ENCODE peak calls at places on chromosomes 16 and 17, in eight cellular contexts. One of them, this sample, is unnamed.

GRCh38 chr17:61593404-61593803 is 2.4 kb upstream of the NACA2 start:
- DNase-seq in CD4-positive, alpha-beta T cell: no peak
- DNase-seq in BE2C: no peak
- DNase-seq in fibroblast of lung: no peak
- DNase-seq in A673: no peak
- DNase-seq in lower leg skin: no peak
- DNase-seq in GM23338: no peak
- DNase-seq in upper lobe of right lung: no peak
- DNase-seq in this sample: no peak

GRCh38 chr17:35299108-35299507 is 56.2 kb downstream of the SLFN5 start:
- DNase-seq in GM23338: peak; percentile 6
- DNase-seq in lower leg skin: no peak
- DNase-seq in fibroblast of lung: no peak
- DNase-seq in upper lobe of right lung: no peak
- DNase-seq in A673: no peak
- DNase-seq in BE2C: no peak
- DNase-seq in CD4-positive, alpha-beta T cell: no peak
- DNase-seq in this sample: no peak

GRCh38 chr17:80169784-80170500 is at the start of gene CARD14:
- DNase-seq in fibroblast of lung: no peak
- DNase-seq in upper lobe of right lung: no peak
- DNase-seq in GM23338: no peak
- DNase-seq in A673: no peak
- DNase-seq in lower leg skin: no peak
- DNase-seq in BE2C: no peak
- DNase-seq in CD4-positive, alpha-beta T cell: no peak
- DNase-seq in this sample: no peak

GRCh38 chr16:17470871-17471744 is at the start of gene XYLT1:
- DNase-seq in upper lobe of right lung: peak; percentile 68
- DNase-seq in GM23338: peak; percentile 82
- DNase-seq in lower leg skin: peak; percentile 94
- DNase-seq in BE2C: peak; percentile 42
- DNase-seq in fibroblast of lung: peak; percentile 96
- DNase-seq in CD4-positive, alpha-beta T cell: peak; percentile 43
- DNase-seq in A673: peak; percentile 14
- DNase-seq in this sample: no peak

GRCh38 chr17:77322534-77323412 is 182.0 kb downstream of the SEC14L1 start:
- DNase-seq in GM23338: no peak
- DNase-seq in A673: peak; percentile 95
- DNase-seq in fibroblast of lung: peak; percentile 99
- DNase-seq in CD4-positive, alpha-beta T cell: no peak
- DNase-seq in upper lobe of right lung: peak; percentile 82
- DNase-seq in BE2C: peak; percentile 97
- DNase-seq in lower leg skin: peak; percentile 96
- DNase-seq in this sample: peak; percentile 71

GRCh38 chr16:27543801-27544200 is 5.9 kb downstream of the GTF3C1 start:
- DNase-seq in A673: no peak
- DNase-seq in GM23338: no peak
- DNase-seq in fibroblast of lung: peak; percentile 22
- DNase-seq in BE2C: no peak
- DNase-seq in upper lobe of right lung: peak; percentile 3
- DNase-seq in CD4-positive, alpha-beta T cell: no peak
- DNase-seq in lower leg skin: no peak
- DNase-seq in this sample: no peak

GRCh38 chr17:6570731-6571465 is 14.5 kb upstream of the PITPNM3 start:
- DNase-seq in GM23338: no peak
- DNase-seq in BE2C: no peak
- DNase-seq in fibroblast of lung: no peak
- DNase-seq in upper lobe of right lung: no peak
- DNase-seq in CD4-positive, alpha-beta T cell: no peak
- DNase-seq in A673: no peak
- DNase-seq in lower leg skin: peak; percentile 69
- DNase-seq in this sample: no peak

GRCh38 chr17:75417054-75417453 is 11.6 kb upstream of the GRB2 start:
- DNase-seq in upper lobe of right lung: no peak
- DNase-seq in A673: no peak
- DNase-seq in BE2C: no peak
- DNase-seq in lower leg skin: no peak
- DNase-seq in fibroblast of lung: no peak
- DNase-seq in CD4-positive, alpha-beta T cell: no peak
- DNase-seq in GM23338: no peak
- DNase-seq in this sample: no peak

GRCh38 chr17:19736071-19736470 is 12.0 kb downstream of the ALDH3A1 start:
- DNase-seq in upper lobe of right lung: peak; percentile 57
- DNase-seq in CD4-positive, alpha-beta T cell: no peak
- DNase-seq in GM23338: no peak
- DNase-seq in A673: no peak
- DNase-seq in lower leg skin: no peak
- DNase-seq in BE2C: no peak
- DNase-seq in fibroblast of lung: no peak
- DNase-seq in this sample: no peak

GRCh38 chr17:55344514-55344997 is 77.1 kb downstream of the MMD start:
- DNase-seq in fibroblast of lung: no peak
- DNase-seq in upper lobe of right lung: no peak
- DNase-seq in GM23338: no peak
- DNase-seq in lower leg skin: no peak
- DNase-seq in CD4-positive, alpha-beta T cell: no peak
- DNase-seq in A673: no peak
- DNase-seq in BE2C: no peak
- DNase-seq in this sample: no peak

GRCh38 chr16:81604960-81605383 is 160.4 kb downstream of the CMIP start:
- DNase-seq in CD4-positive, alpha-beta T cell: no peak
- DNase-seq in BE2C: no peak
- DNase-seq in fibroblast of lung: peak; percentile 90
- DNase-seq in A673: no peak
- DNase-seq in lower leg skin: no peak
- DNase-seq in upper lobe of right lung: no peak
- DNase-seq in GM23338: no peak
- DNase-seq in this sample: no peak

GRCh38 chr16:24634919-24635318 is 94.5 kb upstream of the TNRC6A start:
- DNase-seq in GM23338: no peak
- DNase-seq in lower leg skin: no peak
- DNase-seq in BE2C: no peak
- DNase-seq in CD4-positive, alpha-beta T cell: no peak
- DNase-seq in upper lobe of right lung: no peak
- DNase-seq in A673: no peak
- DNase-seq in fibroblast of lung: no peak
- DNase-seq in this sample: no peak

DNA sequence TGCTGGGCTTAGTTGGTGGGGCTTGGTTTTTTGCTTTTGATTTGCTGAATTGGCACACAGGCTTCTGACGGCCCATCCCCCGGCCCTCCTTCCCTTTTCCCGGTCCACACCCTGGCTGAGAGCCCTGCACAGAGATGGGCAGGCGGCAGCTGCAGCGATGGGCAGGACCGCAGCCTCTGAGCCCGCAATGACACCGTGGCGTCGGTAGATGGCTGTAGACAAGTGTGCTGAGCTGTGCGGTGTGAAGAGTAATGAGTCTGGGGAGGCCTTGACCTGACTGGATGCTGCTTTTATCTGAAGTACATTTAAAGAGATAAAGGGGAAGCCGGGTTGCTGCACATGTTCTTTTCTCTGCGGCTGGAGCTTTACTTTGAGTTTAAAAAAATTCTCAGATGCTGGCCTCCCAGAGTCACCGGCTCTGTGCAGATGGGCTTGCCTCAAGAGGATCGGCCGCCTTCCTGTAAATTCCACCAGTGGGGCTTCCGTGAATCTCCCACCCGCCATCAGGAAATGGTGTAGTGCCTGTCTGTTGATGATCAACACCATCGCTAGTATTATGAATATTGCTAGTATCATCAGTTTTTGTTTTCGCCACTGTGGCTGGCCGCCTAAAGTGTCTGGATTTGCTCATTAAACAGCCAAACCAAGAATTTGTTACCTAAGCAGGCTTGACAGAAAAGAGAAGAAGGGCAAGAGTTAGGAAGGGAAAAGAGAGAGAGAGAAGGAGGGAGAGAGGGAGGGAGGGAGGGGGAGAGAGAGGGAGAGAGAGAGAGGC is 245.6 kb upstream of the RBFOX1 start:
- DNase-seq in BE2C: peak; percentile 19
- DNase-seq in CD4-positive, alpha-beta T cell: no peak
- DNase-seq in lower leg skin: no peak
- DNase-seq in upper lobe of right lung: no peak
- DNase-seq in GM23338: peak; percentile 41
- DNase-seq in fibroblast of lung: no peak
- DNase-seq in A673: peak; percentile 9
- DNase-seq in this sample: no peak
- TF ChIP-seq CTCF in BE2C: no peak
- TF ChIP-seq CTCF in CD4-positive, alpha-beta T cell: no peak
- TF ChIP-seq CTCF in lower leg skin: no peak
- TF ChIP-seq CTCF in upper lobe of right lung: peak; percentile 18
- TF ChIP-seq CTCF in GM23338: peak; percentile 24
- TF ChIP-seq CTCF in fibroblast of lung: no peak
- TF ChIP-seq CTCF in A673: no peak
- TF ChIP-seq CTCF in this sample: peak; percentile 6

DNA sequence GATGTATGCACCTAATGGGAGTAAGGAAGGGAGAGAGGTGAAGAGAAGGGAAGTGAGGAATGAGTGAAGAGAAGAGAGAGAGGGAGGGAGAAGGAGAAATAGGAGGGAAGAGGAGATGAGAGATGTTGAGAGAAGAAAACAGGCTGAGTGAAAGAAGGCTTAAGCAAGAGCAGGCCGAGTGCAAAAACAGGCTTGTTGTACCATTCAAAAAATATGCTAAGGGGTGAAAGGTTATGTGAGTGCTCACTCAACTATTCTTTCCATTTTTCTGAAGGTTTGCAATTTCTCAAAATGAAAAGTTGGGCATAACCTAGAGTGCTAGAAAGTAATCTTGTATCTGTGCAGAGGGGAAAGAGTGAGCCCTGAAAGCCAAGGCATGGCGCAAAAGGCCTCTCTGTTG is 22.9 kb downstream of the RPGRIP1L start:
- DNase-seq in fibroblast of lung: no peak
- DNase-seq in CD4-positive, alpha-beta T cell: no peak
- DNase-seq in lower leg skin: no peak
- DNase-seq in A673: no peak
- DNase-seq in BE2C: no peak
- DNase-seq in GM23338: no peak
- DNase-seq in upper lobe of right lung: no peak
- DNase-seq in this sample: no peak
- TF ChIP-seq CTCF in fibroblast of lung: no peak
- TF ChIP-seq CTCF in CD4-positive, alpha-beta T cell: no peak
- TF ChIP-seq CTCF in lower leg skin: no peak
- TF ChIP-seq CTCF in A673: no peak
- TF ChIP-seq CTCF in BE2C: no peak
- TF ChIP-seq CTCF in GM23338: no peak
- TF ChIP-seq CTCF in upper lobe of right lung: no peak
- TF ChIP-seq CTCF in this sample: no peak

GRCh38 chr16:72009779-72010178 is 1.2 kb downstream of the DHODH start:
- DNase-seq in fibroblast of lung: no peak
- DNase-seq in BE2C: no peak
- DNase-seq in A673: no peak
- DNase-seq in upper lobe of right lung: no peak
- DNase-seq in lower leg skin: no peak
- DNase-seq in CD4-positive, alpha-beta T cell: no peak
- DNase-seq in GM23338: no peak
- DNase-seq in this sample: no peak

GRCh38 chr16:72012607-72013006 is 4.1 kb downstream of the DHODH start:
- DNase-seq in BE2C: no peak
- DNase-seq in GM23338: no peak
- DNase-seq in fibroblast of lung: no peak
- DNase-seq in A673: no peak
- DNase-seq in CD4-positive, alpha-beta T cell: no peak
- DNase-seq in lower leg skin: no peak
- DNase-seq in upper lobe of right lung: no peak
- DNase-seq in this sample: no peak

GRCh38 chr16:72013888-72014538 is 5.5 kb downstream of the DHODH start:
- DNase-seq in BE2C: no peak
- DNase-seq in lower leg skin: no peak
- DNase-seq in GM23338: no peak
- DNase-seq in CD4-positive, alpha-beta T cell: no peak
- DNase-seq in fibroblast of lung: peak; percentile 17
- DNase-seq in upper lobe of right lung: no peak
- DNase-seq in A673: peak; percentile 60
- DNase-seq in this sample: no peak

GRCh38 chr16:72013389-72013788 is 4.8 kb downstream of the DHODH start:
- DNase-seq in BE2C: peak; percentile 61
- DNase-seq in GM23338: no peak
- DNase-seq in CD4-positive, alpha-beta T cell: no peak
- DNase-seq in lower leg skin: no peak
- DNase-seq in A673: peak; percentile 16
- DNase-seq in upper lobe of right lung: peak; percentile 72
- DNase-seq in fibroblast of lung: peak; percentile 52
- DNase-seq in this sample: peak; percentile 35

DNA sequence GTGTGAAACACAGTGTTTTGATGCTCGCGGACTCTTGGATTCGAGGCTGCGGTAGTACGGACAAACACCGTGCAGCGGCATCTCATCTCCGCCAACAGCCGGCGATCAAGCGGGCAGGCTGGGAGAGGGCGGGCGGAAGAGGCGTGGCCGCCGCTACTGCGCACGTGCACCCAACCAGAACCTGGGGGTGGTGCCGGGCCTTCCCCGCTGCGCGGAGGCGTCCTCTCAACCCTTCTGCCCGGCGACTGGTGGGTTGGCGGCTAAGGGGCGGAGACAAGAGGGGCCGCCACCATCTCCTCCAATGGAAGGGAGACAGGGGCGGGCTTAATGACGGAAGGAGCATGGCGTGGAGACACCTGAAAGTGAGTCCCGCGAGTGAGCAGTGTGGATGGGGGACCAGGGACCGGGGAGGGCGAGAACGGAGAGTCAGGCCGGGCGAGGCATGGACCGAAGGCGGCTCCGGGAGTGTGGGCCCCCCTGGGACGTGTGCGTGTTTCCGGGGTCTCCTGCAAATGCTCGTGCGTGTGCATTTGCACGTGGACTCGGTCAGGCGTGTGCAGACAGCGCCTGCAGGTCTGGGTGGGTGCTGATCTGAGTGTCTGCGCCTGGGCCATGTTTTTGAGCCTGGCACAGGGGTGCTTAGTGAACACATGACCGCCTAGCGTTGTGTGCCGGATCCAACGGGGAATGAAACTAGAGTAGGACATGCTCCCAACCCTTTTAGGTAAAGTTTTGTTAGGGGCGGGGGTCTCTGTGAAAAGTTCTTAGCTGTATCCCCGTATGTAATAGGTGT is at the start of gene DHODH:
- DNase-seq in CD4-positive, alpha-beta T cell: peak; percentile 94
- DNase-seq in lower leg skin: peak; percentile 99
- DNase-seq in GM23338: peak; percentile 99
- DNase-seq in upper lobe of right lung: peak; percentile 99
- DNase-seq in fibroblast of lung: peak; percentile 98
- DNase-seq in BE2C: peak; percentile 99
- DNase-seq in A673: peak; percentile 99
- DNase-seq in this sample: peak; percentile 99
- TF ChIP-seq CTCF in CD4-positive, alpha-beta T cell: no peak
- TF ChIP-seq CTCF in lower leg skin: no peak
- TF ChIP-seq CTCF in GM23338: no peak
- TF ChIP-seq CTCF in upper lobe of right lung: peak; percentile 29
- TF ChIP-seq CTCF in fibroblast of lung: no peak
- TF ChIP-seq CTCF in BE2C: peak; percentile 14
- TF ChIP-seq CTCF in A673: peak; percentile 15
- TF ChIP-seq CTCF in this sample: no peak

DNA sequence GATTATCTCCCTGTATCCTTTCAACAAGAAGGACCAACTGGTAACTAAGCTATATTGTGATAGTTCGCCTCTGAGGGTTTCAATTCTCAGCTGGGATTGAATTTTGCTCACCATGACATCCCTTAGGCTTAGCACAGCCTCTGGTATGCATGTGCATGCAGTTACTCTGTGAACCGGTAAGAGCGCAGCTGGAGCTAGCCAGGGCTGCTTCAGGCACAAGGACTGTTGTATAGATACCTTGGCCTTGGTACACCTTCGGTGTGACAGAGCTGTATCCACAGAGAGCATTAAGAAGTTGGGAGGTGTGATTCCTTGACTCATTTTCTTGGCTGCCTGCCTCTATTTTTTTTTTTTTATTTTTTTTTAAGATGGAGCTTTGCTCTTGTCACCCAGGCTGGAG is 2.3 kb upstream of the NUTF2 start:
- DNase-seq in BE2C: peak; percentile 49
- DNase-seq in fibroblast of lung: peak; percentile 26
- DNase-seq in lower leg skin: no peak
- DNase-seq in GM23338: peak; percentile 27
- DNase-seq in upper lobe of right lung: no peak
- DNase-seq in A673: no peak
- DNase-seq in CD4-positive, alpha-beta T cell: no peak
- DNase-seq in this sample: no peak
- TF ChIP-seq CTCF in BE2C: peak; percentile 25
- TF ChIP-seq CTCF in fibroblast of lung: peak; percentile 1
- TF ChIP-seq CTCF in lower leg skin: no peak
- TF ChIP-seq CTCF in GM23338: no peak
- TF ChIP-seq CTCF in upper lobe of right lung: no peak
- TF ChIP-seq CTCF in A673: no peak
- TF ChIP-seq CTCF in CD4-positive, alpha-beta T cell: no peak
- TF ChIP-seq CTCF in this sample: no peak